ENCODE peak calls at places on chromosome 22, in eight cellular contexts. R, L, K, E, P, D, A and O are unnamed samples. For H3K4me1, the result is how much of the 10 kb centered on the place peaks cover.

GRCh38 chr22:32545801-32546200 is 71.2 kb downstream of the FBXO7 start:
- DNase-seq in P (no peak), A (no peak), R (no peak), K (no peak), D (peak), L (no peak), E (no peak), O (no peak)

GRCh38 chr22:19321757-19322156 is 30.2 kb upstream of the CLTCL1 start:
- DNase-seq in K (no peak), E (no peak), R (no peak), D (no peak), A (no peak), L (no peak), P (no peak), O (no peak)

GRCh38 chr22:50114221-50114981 is 24.6 kb downstream of the MOV10L1 start:
- DNase-seq in E (no peak), A (no peak), K (peak), L (no peak), R (no peak), P (no peak), D (no peak), O (no peak)

GRCh38 chr22:48919187-48919590 is 908.5 kb downstream of the BRD1 start:
- DNase-seq in K (no peak), A (no peak), E (peak), L (no peak), D (no peak), P (peak), R (no peak), O (no peak)

GRCh38 chr22:49181942-49182341 is 645.7 kb downstream of the BRD1 start:
- DNase-seq in P (no peak), E (no peak), L (no peak), R (no peak), A (no peak), D (no peak), K (no peak), O (no peak)

GRCh38 chr22:24801906-24802504 is 4.0 kb upstream of the SGSM1 start:
- DNase-seq in L (no peak), A (no peak), P (no peak), R (no peak), D (peak), K (no peak), E (no peak), O (no peak)

GRCh38 chr22:33076368-33076767 is 18.2 kb upstream of the SYN3 start:
- DNase-seq in R (no peak), P (no peak), L (no peak), A (no peak), E (no peak), K (no peak), D (no peak), O (no peak)

GRCh38 chr22:45867118-45867905 is 109.7 kb downstream of the WNT7B start:
- DNase-seq in K (peak), D (no peak), E (peak), P (peak), L (no peak), R (no peak), A (no peak), O (no peak)

GRCh38 chr22:30474683-30475424 is 3.0 kb upstream of the SEC14L3 start:
- DNase-seq in D (no peak), A (no peak), E (peak), K (no peak), L (no peak), R (no peak), P (no peak), O (no peak)

GRCh38 chr22:47547881-47548630 is 785.6 kb downstream of the TBC1D22A start:
- DNase-seq in R (no peak), A (no peak), L (no peak), K (no peak), D (no peak), E (no peak), P (peak), O (no peak)

GRCh38 chr22:47547239-47547661 is 784.8 kb downstream of the TBC1D22A start:
- DNase-seq in D (no peak), E (no peak), R (no peak), P (peak), K (no peak), A (no peak), L (no peak), O (no peak)

GRCh38 chr22:47549741-47550340 is 787.4 kb downstream of the TBC1D22A start:
- DNase-seq in K (no peak), D (no peak), P (no peak), L (no peak), R (no peak), E (peak), A (no peak), O (no peak)

GRCh38 chr22:47550524-47551437 is 788.3 kb downstream of the TBC1D22A start:
- DNase-seq in R (no peak), P (peak), A (no peak), E (peak), D (no peak), L (no peak), K (no peak), O (no peak)

DNA sequence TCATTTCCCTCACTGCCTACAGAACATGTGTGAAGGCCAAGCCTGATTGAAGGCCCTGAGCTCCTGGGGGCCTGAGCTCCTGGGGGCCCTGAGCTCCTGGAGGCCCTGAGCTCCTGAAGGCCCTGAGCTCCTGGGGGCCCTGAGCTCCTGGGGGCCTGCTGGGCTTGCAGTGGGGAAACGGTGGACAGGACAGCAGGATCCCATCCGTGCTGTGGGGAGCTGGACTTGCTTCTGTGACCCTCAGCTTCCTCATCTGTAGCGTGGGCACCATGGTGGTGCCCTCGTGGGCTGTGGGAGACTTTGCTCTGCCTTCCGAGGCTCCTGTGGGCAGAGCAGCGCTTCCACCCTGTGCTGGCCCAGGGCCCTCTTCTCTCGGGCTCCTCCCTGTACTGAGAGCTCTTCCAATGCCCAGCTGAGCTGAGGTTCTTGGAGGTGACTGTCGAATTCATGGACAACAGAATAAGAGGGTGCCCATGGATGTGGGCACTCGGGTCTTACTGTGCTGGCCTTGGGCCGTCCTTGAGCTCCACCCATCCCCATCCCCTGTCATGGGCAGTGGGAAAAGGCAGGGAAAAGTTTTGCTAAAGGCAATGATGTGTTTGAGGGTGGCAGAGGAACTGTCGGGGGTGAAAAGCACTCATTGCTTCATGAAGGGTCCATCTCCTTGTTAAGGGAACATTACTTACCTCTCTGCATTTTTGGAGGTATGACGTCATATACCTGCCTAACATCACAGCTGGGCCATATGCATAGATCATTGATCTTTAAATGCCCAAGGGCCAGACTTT is 786.7 kb downstream of the TBC1D22A start:
- DNase-seq in R (no peak), P (no peak), D (no peak), E (no peak), A (no peak), L (no peak), K (no peak), O (no peak)
- TF ChIP-seq EP300 in R (no peak), P (no peak), D (no peak), E (no peak), A (no peak), L (no peak), K (no peak), O (no peak)

GRCh38 chr22:37182949-37183245 is 5.2 kb downstream of the C1QTNF6 start:
- DNase-seq in K (no peak), L (no peak), E (no peak), A (no peak), P (peak), D (no peak), R (no peak), O (no peak)
- H3K4me1 ChIP-seq in K (under half), L (under half), E (under half), A (half or more), P (under half), D (under half), R (under half), O (under half)

GRCh38 chr22:26847046-26847445 is 189.7 kb downstream of the MIAT start:
- DNase-seq in P (no peak), E (no peak), D (no peak), R (no peak), L (no peak), K (no peak), A (no peak), O (no peak)

GRCh38 chr22:26847816-26848215 is 190.4 kb downstream of the MIAT start:
- DNase-seq in R (no peak), A (no peak), P (no peak), D (no peak), E (no peak), K (no peak), L (no peak), O (no peak)

GRCh38 chr22:26846645-26847044 is 189.3 kb downstream of the MIAT start:
- DNase-seq in L (no peak), A (no peak), E (no peak), R (no peak), K (no peak), P (no peak), D (no peak), O (no peak)

GRCh38 chr22:26842103-26842502 is 184.7 kb downstream of the MIAT start:
- DNase-seq in E (no peak), P (no peak), D (no peak), R (no peak), A (no peak), K (no peak), L (no peak), O (no peak)

DNA sequence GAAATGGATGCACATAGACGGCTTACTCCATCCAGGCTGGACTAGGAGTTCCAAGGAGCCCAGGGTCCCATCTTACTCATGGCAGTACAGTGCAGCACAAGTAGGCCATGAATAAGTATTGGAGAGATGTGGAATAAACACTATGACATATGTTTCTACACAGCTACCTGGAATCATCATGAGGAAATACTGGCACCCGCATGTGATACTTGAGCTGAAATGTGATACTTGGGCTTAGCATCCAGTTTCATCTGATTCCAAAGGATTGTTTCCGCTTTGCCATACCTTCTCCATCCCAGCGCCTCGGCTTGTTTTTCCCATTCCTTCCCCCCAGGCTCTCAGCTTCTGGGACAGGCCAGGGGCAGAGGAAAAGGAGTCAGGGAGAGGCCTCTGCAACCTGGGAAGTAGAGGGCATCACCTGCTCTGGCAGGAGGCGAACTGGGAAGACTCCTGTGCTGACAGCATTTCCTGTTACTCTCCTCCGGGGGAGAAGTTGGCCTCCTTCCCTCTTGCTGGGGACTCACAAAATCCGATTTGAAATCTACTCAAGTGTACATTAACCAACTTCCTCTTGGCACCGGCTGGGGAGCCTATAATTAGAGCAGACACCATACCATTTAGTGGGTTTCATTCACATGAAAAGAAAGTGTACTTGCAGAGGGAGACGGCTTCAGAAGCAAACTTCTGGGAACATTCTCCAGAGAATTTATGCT is 187.8 kb downstream of the MIAT start:
- DNase-seq in A (no peak), R (no peak), D (no peak), P (no peak), L (no peak), K (no peak), E (no peak), O (no peak)
- TF ChIP-seq EP300 in A (no peak), R (no peak), D (no peak), P (no peak), L (no peak), K (no peak), E (no peak), O (no peak)

GRCh38 chr22:35436421-35436820 is 36.5 kb downstream of the MCM5 start:
- DNase-seq in A (no peak), K (no peak), E (no peak), L (no peak), P (no peak), R (no peak), D (no peak), O (no peak)

GRCh38 chr22:35440129-35440528 is 40.2 kb downstream of the MCM5 start:
- DNase-seq in E (no peak), L (no peak), D (no peak), A (no peak), R (no peak), P (no peak), K (no peak), O (no peak)

GRCh38 chr22:35437038-35437437 is 37.1 kb downstream of the MCM5 start:
- DNase-seq in D (no peak), K (peak), P (no peak), A (peak), R (no peak), E (no peak), L (no peak), O (no peak)

GRCh38 chr22:35441489-35442100 is 41.7 kb downstream of the MCM5 start:
- DNase-seq in A (no peak), K (no peak), D (no peak), R (no peak), E (no peak), P (no peak), L (no peak), O (no peak)

GRCh38 chr22:35439365-35439717 is 39.4 kb downstream of the MCM5 start:
- DNase-seq in K (no peak), P (no peak), D (no peak), A (no peak), L (no peak), R (no peak), E (no peak), O (no peak)
- H3K4me1 ChIP-seq in K (under half), P (under half), D (under half), A (under half), L (under half), R (under half), E (under half), O (under half)

DNA sequence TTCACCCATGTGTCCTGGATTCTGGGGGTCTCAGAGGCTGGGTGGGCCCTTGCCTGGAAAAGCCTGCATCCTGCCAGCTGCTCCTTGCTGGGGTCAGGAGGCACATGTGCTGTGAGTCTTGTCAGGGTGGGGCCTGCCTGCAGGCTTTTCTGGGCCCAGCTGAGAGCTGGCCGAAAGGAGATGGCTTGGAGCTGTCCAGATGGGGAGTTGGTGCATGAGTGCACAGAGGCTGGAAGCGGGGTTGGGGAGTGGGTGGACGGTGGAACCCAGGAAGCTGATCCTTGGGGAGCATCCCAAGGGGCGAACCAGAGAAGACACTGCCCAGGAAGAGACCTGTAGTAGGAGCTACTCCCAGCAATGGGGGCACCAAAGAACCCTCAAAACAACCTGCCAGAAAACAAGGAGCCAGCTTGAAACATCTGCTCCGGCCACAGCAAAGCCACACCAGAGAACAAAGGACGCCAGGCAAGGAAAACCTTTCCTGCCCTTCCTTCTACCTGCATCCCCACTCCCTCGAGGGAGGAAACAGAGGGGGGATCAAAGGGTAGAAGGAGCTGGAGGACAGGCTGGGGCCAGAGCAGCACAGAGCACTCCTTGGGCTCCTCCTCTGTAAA is 8.2 kb upstream of the KCTD17 start:
- DNase-seq in K (no peak), D (no peak), A (no peak), P (no peak), L (no peak), R (no peak), E (no peak), O (no peak)
- TF ChIP-seq EP300 in K (no peak), D (no peak), A (no peak), P (no peak), L (no peak), R (no peak), E (no peak), O (no peak)

DNA sequence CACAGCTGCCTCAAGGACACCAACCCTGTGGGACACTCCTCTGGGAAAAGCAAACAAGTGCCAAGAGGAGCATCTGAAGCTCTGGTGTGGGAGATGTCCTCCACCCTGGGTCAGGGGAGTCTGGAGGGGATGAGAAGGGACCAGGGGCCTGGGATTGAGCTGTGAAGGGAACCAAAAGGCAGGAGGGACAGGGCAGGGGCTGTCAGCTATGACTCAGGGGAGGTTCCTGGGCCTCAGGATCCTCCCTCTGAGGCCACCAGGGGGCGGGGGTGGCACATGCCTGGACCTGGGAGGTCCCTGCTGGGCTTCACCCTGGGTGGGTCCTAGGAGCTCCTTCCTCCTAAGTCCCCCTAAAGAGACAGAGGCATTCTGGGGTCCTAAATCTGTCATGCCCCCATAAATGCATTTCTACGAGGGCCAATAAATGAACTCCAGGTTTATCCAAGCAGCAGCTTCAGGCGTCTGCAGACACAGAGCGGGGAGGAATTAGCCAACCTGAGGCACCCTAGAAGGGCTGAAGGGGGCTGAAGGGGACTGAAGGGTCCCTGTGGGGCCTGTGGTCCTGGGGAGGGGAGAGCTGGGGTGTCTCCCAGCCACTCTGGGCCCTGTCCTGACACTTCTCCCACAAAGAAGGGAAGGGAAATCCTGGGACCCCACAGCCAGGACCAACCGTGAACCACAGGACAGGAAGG is 31.9 kb upstream of the IGLL5 start:
- DNase-seq in E (no peak), K (peak), A (no peak), D (peak), P (no peak), R (no peak), L (peak), O (no peak)
- H3K4me1 ChIP-seq in E (under half), K (under half), A (under half), D (under half), P (under half), R (under half), L (under half), O (under half)

GRCh38 chr22:39437836-39438704 is 18.7 kb upstream of the MGAT3 start:
- DNase-seq in K (no peak), P (no peak), D (no peak), L (peak), E (no peak), R (no peak), A (no peak), O (no peak)
- TF ChIP-seq EP300 in K (no peak), P (no peak), D (no peak), L (no peak), E (no peak), R (no peak), A (no peak), O (no peak)

DNA sequence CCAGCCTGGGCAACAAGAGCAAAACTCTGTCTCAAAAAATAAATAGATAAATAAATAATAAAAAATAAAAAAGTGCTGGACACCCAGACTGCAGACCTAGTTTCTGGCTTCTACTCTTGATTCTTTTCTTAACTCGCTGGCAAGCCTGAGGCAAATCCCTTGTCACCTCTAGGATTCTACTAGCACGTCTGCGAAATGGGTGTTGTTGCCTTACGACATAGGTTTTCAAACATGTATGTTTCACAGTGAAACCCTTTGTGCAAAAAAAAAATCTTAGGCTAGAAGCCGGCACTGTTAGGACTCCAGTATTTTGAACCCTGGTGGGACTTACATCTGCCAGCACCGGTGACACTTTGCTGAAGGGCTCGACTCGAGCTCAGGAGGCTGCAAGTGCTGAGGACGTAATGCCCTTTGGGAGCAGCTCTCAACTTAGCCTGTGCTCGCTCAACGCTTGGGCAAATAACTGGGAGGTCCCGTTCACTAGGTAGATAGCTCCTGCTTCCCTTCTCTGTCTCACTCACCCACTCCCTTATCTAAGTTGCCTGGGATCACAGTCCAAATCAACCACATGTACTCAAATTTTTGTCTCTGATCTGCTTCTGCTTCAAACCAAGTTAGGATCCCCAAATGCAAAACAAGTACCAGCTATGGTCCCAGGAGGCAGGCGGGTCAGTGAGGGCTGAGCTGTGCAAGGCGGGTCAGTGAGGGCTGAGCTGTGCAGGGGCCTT is 34.7 kb upstream of the MYH9 start:
- DNase-seq in A (no peak), E (no peak), R (no peak), K (no peak), P (no peak), L (no peak), D (peak), O (no peak)
- H3K4me1 ChIP-seq in A (under half), E (under half), R (under half), K (under half), P (under half), L (under half), D (half or more), O (under half)

DNA sequence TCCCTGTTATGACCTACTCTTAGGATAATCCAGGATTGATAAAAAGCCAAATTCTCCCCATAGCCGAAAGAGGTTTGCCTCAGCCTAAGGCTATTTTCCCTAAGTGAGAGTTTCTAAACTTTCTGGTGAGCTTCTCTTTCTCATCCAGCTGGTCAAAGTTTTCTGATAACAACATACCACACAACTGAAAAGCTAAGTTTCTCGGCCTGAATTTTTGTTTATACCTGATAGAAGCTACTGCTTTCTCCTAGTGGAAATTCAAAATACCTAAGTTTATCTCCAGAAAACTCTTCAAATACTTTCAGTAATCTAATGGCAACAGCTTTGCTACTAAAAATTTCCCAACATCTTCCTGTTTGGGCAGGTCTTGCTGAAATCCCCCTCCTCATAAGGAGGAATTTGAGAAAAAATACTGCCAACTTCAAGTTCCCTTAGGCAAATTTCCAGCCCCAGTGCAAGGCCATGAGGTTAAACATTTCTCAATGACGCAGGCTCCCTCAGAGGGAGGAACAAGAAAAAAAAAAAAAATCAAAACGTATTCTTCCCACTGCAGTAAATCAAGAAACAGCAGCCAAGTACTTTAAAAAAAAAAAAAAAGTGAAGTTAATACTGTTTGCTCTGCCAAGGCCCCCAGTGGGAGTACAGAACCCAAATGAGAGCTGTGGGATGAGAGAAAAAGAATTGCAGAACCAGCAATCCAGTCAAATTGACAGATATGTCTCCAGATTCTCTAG is 127.0 kb downstream of the MRTFA start:
- DNase-seq in R (no peak), K (no peak), L (peak), A (no peak), P (no peak), E (peak), D (no peak), O (peak)
- TF ChIP-seq EP300 in R (peak), K (no peak), L (no peak), A (peak), P (no peak), E (no peak), D (no peak), O (no peak)